ENCODE peak calls at places on chromosome 21, in nine cellular contexts. O, Q, Z, S, V, N, R, J and I are unnamed samples.

GRCh38 chr21:35051287-35051818 is 2.3 kb upstream of the RUNX1 start:
- DNase-seq in R (peak), Z (peak), S (peak), J (peak), N (peak), Q (peak), V (peak), O (peak), I (peak)

GRCh38 chr21:44497641-44498243 is 42.3 kb downstream of the KRTAP10-1 start:
- DNase-seq in V (no peak), S (no peak), Q (no peak), R (no peak), Z (no peak), J (no peak), O (no peak), N (no peak), I (no peak)

GRCh38 chr21:32329331-32329730 is 30.7 kb downstream of the MRAP start:
- DNase-seq in N (no peak), Z (peak), V (no peak), Q (no peak), J (no peak), S (no peak), O (no peak), R (peak), I (no peak)

GRCh38 chr21:27275294-27275927 is 308.5 kb upstream of the ADAMTS5 start:
- DNase-seq in J (peak), R (peak), Z (no peak), Q (peak), S (no peak), O (no peak), V (no peak), N (no peak), I (peak)

GRCh38 chr21:25938673-25939395 is 204.1 kb downstream of the GABPA start:
- DNase-seq in Z (no peak), Q (peak), S (no peak), N (no peak), V (no peak), R (no peak), J (no peak), O (no peak), I (no peak)

GRCh38 chr21:15309022-15309590 is 244.3 kb upstream of the NRIP1 start:
- DNase-seq in O (no peak), J (no peak), S (no peak), Q (peak), N (no peak), R (no peak), Z (no peak), V (no peak), I (no peak)

GRCh38 chr21:21101911-21102310 is 103.7 kb downstream of the NCAM2 start:
- DNase-seq in V (peak), Q (peak), J (peak), O (no peak), R (no peak), S (peak), Z (no peak), N (no peak), I (peak)

GRCh38 chr21:41374867-41375533 is 13.2 kb downstream of the MX2 start:
- DNase-seq in R (no peak), Z (no peak), N (no peak), S (no peak), O (no peak), J (no peak), V (no peak), Q (peak), I (no peak)

GRCh38 chr21:25870084-25870483 is 135.3 kb downstream of the GABPA start:
- DNase-seq in J (no peak), S (no peak), Q (no peak), V (no peak), N (no peak), R (no peak), Z (peak), O (no peak), I (no peak)

GRCh38 chr21:35395728-35396127 is 346.6 kb upstream of the RUNX1 start:
- DNase-seq in O (no peak), R (no peak), N (no peak), Z (no peak), V (no peak), S (no peak), J (no peak), Q (peak), I (peak)

GRCh38 chr21:27425574-27425973 is 458.7 kb upstream of the ADAMTS5 start:
- DNase-seq in V (no peak), R (peak), N (no peak), J (peak), O (no peak), Q (no peak), S (no peak), Z (no peak), I (no peak)

GRCh38 chr21:43608225-43608624 is 51.1 kb downstream of the HSF2BP start:
- DNase-seq in R (no peak), Q (peak), Z (no peak), S (no peak), V (no peak), O (no peak), N (no peak), J (no peak), I (no peak)

GRCh38 chr21:34878501-34878900 is 170.6 kb downstream of the RUNX1 start:
- DNase-seq in S (no peak), Z (no peak), R (no peak), O (peak), J (no peak), Q (peak), V (peak), N (no peak), I (no peak)

GRCh38 chr21:14684071-14684470 is 138.0 kb upstream of the SAMSN1 start:
- DNase-seq in O (no peak), V (no peak), Z (no peak), N (no peak), R (no peak), Q (no peak), J (no peak), S (no peak), I (no peak)

GRCh38 chr21:43731476-43731875 is 12.5 kb downstream of the PDXK start:
- DNase-seq in N (no peak), Q (no peak), J (no peak), V (no peak), O (peak), S (no peak), R (no peak), Z (no peak), I (no peak)

GRCh38 chr21:44530221-44530902 is 9.6 kb downstream of the KRTAP10-1 start:
- DNase-seq in V (no peak), Q (no peak), O (no peak), N (no peak), Z (no peak), R (no peak), J (no peak), S (peak), I (no peak)

GRCh38 chr21:44869860-44870747 is 3.4 kb downstream of the PTTG1IP start:
- DNase-seq in O (no peak), N (no peak), S (no peak), Q (peak), J (peak), R (peak), V (peak), Z (no peak), I (peak)

GRCh38 chr21:28943631-28944030 is 49.0 kb downstream of the LTN1 start:
- DNase-seq in O (no peak), Z (no peak), S (no peak), N (no peak), J (peak), V (no peak), R (no peak), Q (peak), I (no peak)